ENCODE peak calls at places on chromosome 18, in four cellular contexts. P, X, U and F are unnamed samples.

GRCh38 chr18:70183441-70183840 is 22.0 kb downstream of the RTTN start:
- DNase-seq in P (no peak), X (no peak), U (no peak), F (no peak)

GRCh38 chr18:28189400-28190239 is 12.7 kb upstream of the CDH2 start:
- DNase-seq in U (peak), X (peak), P (peak), F (peak)

GRCh38 chr18:28735731-28736130 is 558.8 kb upstream of the CDH2 start:
- DNase-seq in X (peak), U (no peak), P (no peak), F (no peak)

GRCh38 chr18:7592305-7593071 is 25.4 kb downstream of the PTPRM start:
- DNase-seq in P (peak), X (no peak), U (no peak), F (peak)

GRCh38 chr18:23235860-23236259 is 100.6 kb downstream of the CABLES1 start:
- DNase-seq in X (no peak), U (no peak), P (no peak), F (no peak)

GRCh38 chr18:49933530-49933929 is 120.2 kb upstream of the ACAA2 start:
- DNase-seq in U (no peak), X (no peak), P (no peak), F (no peak)

GRCh38 chr18:72544092-72544886 is at the start of gene CBLN2:
- DNase-seq in U (peak), P (peak), X (peak), F (peak)

GRCh38 chr18:34661464-34662087 is 48.5 kb upstream of the DTNA start:
- DNase-seq in P (peak), U (peak), X (peak), F (peak)

GRCh38 chr18:75070625-75071483 is 138.1 kb downstream of the PTGR3 start:
- DNase-seq in U (no peak), P (no peak), X (peak), F (no peak)

GRCh38 chr18:24089059-24089458 is 49.8 kb upstream of the CABYR start:
- DNase-seq in U (no peak), P (no peak), X (peak), F (no peak)

GRCh38 chr18:58911241-58911640 is 46.6 kb downstream of the ZNF532 start:
- DNase-seq in P (no peak), U (no peak), X (no peak), F (no peak)

GRCh38 chr18:51430538-51430937 is 233.1 kb upstream of the MEX3C start:
- DNase-seq in X (no peak), U (no peak), P (no peak), F (no peak)

GRCh38 chr18:57231846-57232245 is 85.0 kb downstream of the BOD1L2 start:
- DNase-seq in U (no peak), P (no peak), X (no peak), F (no peak)

GRCh38 chr18:79604913-79605235 is 74.7 kb upstream of the CTDP1 start:
- DNase-seq in U (no peak), P (no peak), X (no peak), F (no peak)

GRCh38 chr18:78871631-78872030 is 108.0 kb upstream of the SALL3 start:
- DNase-seq in P (no peak), U (no peak), X (no peak), F (no peak)

GRCh38 chr18:56890632-56891031 is 239.5 kb downstream of the WDR7 start:
- DNase-seq in X (peak), U (no peak), P (no peak), F (no peak)

GRCh38 chr18:293557-293956 is 25.7 kb upstream of the THOC1 start:
- DNase-seq in U (no peak), X (peak), P (no peak), F (no peak)

DNA sequence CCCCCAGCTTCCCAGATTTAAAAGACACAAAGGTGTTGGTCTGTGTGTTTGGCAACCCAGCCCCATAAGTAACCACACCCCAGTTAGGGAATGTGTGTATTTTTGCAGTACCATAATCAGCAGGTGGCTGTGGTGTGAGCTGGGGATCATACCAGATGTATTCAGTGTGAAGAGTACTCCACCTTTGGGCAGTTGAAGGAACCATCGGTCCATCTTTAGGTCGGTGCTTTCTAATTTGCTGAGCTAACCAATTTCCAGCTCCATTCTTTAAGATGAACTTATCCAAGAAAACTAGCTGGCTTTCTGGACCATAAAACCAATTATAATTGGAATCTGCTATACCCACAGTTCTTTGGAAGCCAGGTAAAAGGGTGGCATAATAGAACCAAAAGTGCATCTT is 3.2 kb downstream of the DSEL start:
- DNase-seq in U (no peak), X (peak), P (peak), F (no peak)
- TF ChIP-seq CTCF in U (no peak), X (peak), P (peak), F (no peak)

DNA sequence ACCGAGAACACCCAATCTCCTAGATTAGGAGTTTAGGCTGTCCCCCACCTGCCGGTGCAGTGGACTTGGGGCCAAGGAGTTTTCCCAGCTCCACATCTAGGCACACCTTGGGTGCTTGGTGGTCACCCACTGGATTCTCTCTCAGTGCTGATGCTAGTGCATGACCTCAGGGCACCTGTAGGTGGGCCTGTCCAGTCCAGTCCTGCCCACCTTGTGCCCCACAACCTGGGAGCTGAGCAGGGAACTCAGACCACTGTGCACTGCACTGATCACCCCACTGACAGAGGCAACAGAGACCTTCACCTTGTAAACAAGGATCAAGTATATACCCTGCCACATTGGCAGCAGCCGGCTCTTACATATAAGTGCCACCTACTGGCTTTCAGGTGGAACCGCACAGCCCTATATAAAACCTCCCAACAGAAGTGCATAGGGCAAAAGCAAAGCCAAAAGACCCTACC is 12.7 kb upstream of the CDH19 start:
- DNase-seq in U (no peak), X (peak), P (peak), F (peak)
- TF ChIP-seq CTCF in U (no peak), X (peak), P (peak), F (peak)

GRCh38 chr18:12422936-12423335 is 15.2 kb downstream of the PRELID3A start:
- DNase-seq in X (no peak), P (peak), U (no peak), F (no peak)
- TF ChIP-seq CTCF in X (peak), P (peak), U (peak), F (no peak)

GRCh38 chr18:32470136-32470712 is 458 bp downstream of the GAREM1 start:
- DNase-seq in P (peak), X (peak), U (no peak), F (peak)

GRCh38 chr18:32468147-32468845 is 2.4 kb downstream of the GAREM1 start:
- DNase-seq in X (peak), U (no peak), P (no peak), F (no peak)

GRCh38 chr18:32469691-32470131 is 971 bp downstream of the GAREM1 start:
- DNase-seq in X (peak), P (peak), U (no peak), F (no peak)

GRCh38 chr18:32470713-32471633 is at the start of gene GAREM1:
- DNase-seq in U (peak), P (peak), X (peak), F (peak)

GRCh38 chr18:32469190-32469611 is 1.5 kb downstream of the GAREM1 start:
- DNase-seq in X (peak), U (no peak), P (peak), F (peak)
- TF ChIP-seq CTCF in X (no peak), U (no peak), P (peak), F (peak)

DNA sequence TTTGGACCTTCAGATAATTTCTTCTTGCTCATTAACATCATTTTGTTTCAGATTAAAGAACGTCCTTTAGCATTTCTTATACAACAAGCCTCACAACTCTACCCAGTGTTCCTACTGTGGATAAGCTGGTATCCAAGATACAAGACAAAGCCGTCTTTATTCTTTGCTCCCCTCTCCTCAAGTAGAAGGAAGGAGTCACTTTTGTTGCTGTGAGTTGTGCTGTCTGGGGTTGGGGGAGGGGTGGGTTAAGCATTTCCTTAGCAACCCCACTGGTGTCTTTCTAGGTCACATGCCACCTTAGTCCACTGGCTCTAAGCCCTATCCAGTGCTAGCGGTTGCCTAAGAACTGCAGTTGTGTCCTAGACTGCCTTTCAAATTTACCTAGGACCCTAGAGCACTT is 155.5 kb upstream of the PIEZO2 start:
- DNase-seq in X (no peak), U (no peak), P (peak), F (no peak)
- TF ChIP-seq CTCF in X (no peak), U (no peak), P (no peak), F (no peak)

GRCh38 chr18:10032331-10032979 is 118.6 kb downstream of the VAPA start:
- DNase-seq in U (no peak), X (no peak), P (peak), F (peak)
- TF ChIP-seq CTCF in U (no peak), X (no peak), P (peak), F (peak)

GRCh38 chr18:9336827-9337226 is 2.3 kb downstream of the TWSG1 start:
- DNase-seq in P (no peak), X (no peak), U (no peak), F (no peak)

GRCh38 chr18:9335255-9336045 is 877 bp downstream of the TWSG1 start:
- DNase-seq in P (peak), X (peak), U (no peak), F (no peak)

GRCh38 chr18:9337875-9338274 is 3.3 kb downstream of the TWSG1 start:
- DNase-seq in U (no peak), X (no peak), P (no peak), F (no peak)

GRCh38 chr18:9333441-9334350 is 877 bp upstream of the TWSG1 start:
- DNase-seq in U (no peak), P (peak), X (no peak), F (peak)

GRCh38 chr18:9334351-9335254 is at the start of gene TWSG1:
- DNase-seq in X (peak), U (peak), P (peak), F (peak)
- TF ChIP-seq CTCF in X (peak), U (peak), P (peak), F (no peak)

GRCh38 chr18:21191596-21192307 is 50.3 kb upstream of the GREB1L start:
- DNase-seq in U (peak), P (peak), X (peak), F (peak)
- TF ChIP-seq CTCF in U (peak), P (peak), X (peak), F (peak)